ENCODE peak calls at places on chromosomes 11 and 22, in four cellular contexts. Q is lower lobe of right lung, B is GM23338, V is heart right ventricle. I is an unnamed sample.

GRCh38 chr11:129785383-129786111 is 30.1 kb upstream of the TMEM45B start:
- DNase-seq in Q (no peak), B (peak; percentile 39), V (no peak), I (no peak)

GRCh38 chr11:120432056-120433018 is 79.2 kb upstream of the GRIK4 start:
- DNase-seq in Q (no peak), B (no peak), V (no peak), I (no peak)

GRCh38 chr22:36528336-36528735 is 630 bp downstream of the EIF3D start:
- DNase-seq in Q (no peak), B (no peak), V (no peak), I (no peak)

GRCh38 chr11:76234704-76235232 is 28.5 kb upstream of the WNT11 start:
- DNase-seq in Q (peak; percentile 62), B (no peak), V (peak; percentile 56), I (peak; percentile 84)

GRCh38 chr22:26239561-26239960 is 70.3 kb downstream of the SEZ6L start:
- DNase-seq in Q (no peak), B (no peak), V (no peak), I (no peak)

GRCh38 chr11:112277937-112278336 is 17.3 kb upstream of the PLET1 start:
- DNase-seq in Q (no peak), B (no peak), V (no peak), I (no peak)

GRCh38 chr22:43521716-43522115 is 109.9 kb downstream of the MPPED1 start:
- DNase-seq in Q (peak; percentile 8), B (no peak), V (no peak), I (no peak)

GRCh38 chr11:28400236-28401100 is 292.3 kb downstream of the METTL15 start:
- DNase-seq in Q (no peak), B (no peak), V (no peak), I (no peak)

GRCh38 chr11:103601230-103601846 is 435.1 kb upstream of the DDI1 start:
- DNase-seq in Q (no peak), B (peak; percentile 83), V (no peak), I (no peak)

GRCh38 chr22:31044262-31044861 is 36.8 kb upstream of the SMTN start:
- DNase-seq in Q (no peak), B (no peak), V (peak; percentile 77), I (peak; percentile 89)

GRCh38 chr11:130904380-130904779 is 11.9 kb downstream of the SNX19 start:
- DNase-seq in Q (no peak), B (peak; percentile 39), V (no peak), I (no peak)

GRCh38 chr11:46505741-46506485 is 87.9 kb downstream of the AMBRA1 start:
- DNase-seq in Q (no peak), B (no peak), V (no peak), I (no peak)

GRCh38 chr11:44505591-44506054 is 59.8 kb upstream of the CD82 start:
- DNase-seq in Q (no peak), B (no peak), V (no peak), I (no peak)

GRCh38 chr11:27678242-27678641 is 22.0 kb downstream of the BDNF start:
- DNase-seq in Q (no peak), B (no peak), V (no peak), I (no peak)

GRCh38 chr11:116707250-116707649 is 65.5 kb downstream of the BUD13 start:
- DNase-seq in Q (peak; percentile 57), B (peak; percentile 62), V (no peak), I (no peak)

GRCh38 chr22:21591695-21592094 is 24.2 kb downstream of the UBE2L3 start:
- DNase-seq in Q (peak; percentile 59), B (no peak), V (peak; percentile 56), I (no peak)

GRCh38 chr11:8773916-8774537 is 91.4 kb downstream of the RPL27A start:
- DNase-seq in Q (no peak), B (no peak), V (no peak), I (no peak)

GRCh38 chr22:37464181-37464580 is 22.0 kb downstream of the MFNG start:
- DNase-seq in Q (no peak), B (no peak), V (no peak), I (no peak)

GRCh38 chr22:38243007-38243775 is 29.6 kb downstream of the TMEM184B start:
- DNase-seq in Q (no peak), B (no peak), V (no peak), I (no peak)

GRCh38 chr11:67504023-67504949 is 877 bp downstream of the PITPNM1 start:
- DNase-seq in Q (no peak), B (peak; percentile 42), V (peak; percentile 44), I (peak; percentile 83)

GRCh38 chr22:46009730-46010129 is 32.8 kb upstream of the WNT7B start:
- DNase-seq in Q (peak; percentile 45), B (no peak), V (no peak), I (peak; percentile 55)

GRCh38 chr22:47588583-47588970 is 826.1 kb downstream of the TBC1D22A start:
- DNase-seq in Q (no peak), B (no peak), V (no peak), I (no peak)

GRCh38 chr11:68216171-68216938 is 3.3 kb upstream of the KMT5B start:
- DNase-seq in Q (no peak), B (no peak), V (peak; percentile 56), I (peak; percentile 68)

GRCh38 chr11:32870676-32871075 is 21.9 kb upstream of the QSER1 start:
- DNase-seq in Q (no peak), B (peak; percentile 82), V (peak; percentile 17), I (no peak)

GRCh38 chr22:47196881-47197701 is 434.6 kb downstream of the TBC1D22A start:
- DNase-seq in Q (no peak), B (no peak), V (no peak), I (peak; percentile 55)

GRCh38 chr22:20299736-20300136 is 20.1 kb downstream of the DGCR6L start:
- DNase-seq in Q (peak; percentile 68), B (peak; percentile 58), V (no peak), I (no peak)

GRCh38 chr22:36465232-36466021 is 16.0 kb downstream of the TXN2 start:
- DNase-seq in Q (peak; percentile 84), B (no peak), V (peak; percentile 52), I (peak; percentile 95)

GRCh38 chr11:98561216-98561615 is 459.5 kb upstream of the CNTN5 start:
- DNase-seq in Q (no peak), B (peak; percentile 5), V (no peak), I (no peak)

GRCh38 chr11:36008576-36008975 is 64.7 kb downstream of the LDLRAD3 start:
- DNase-seq in Q (no peak), B (no peak), V (no peak), I (no peak)

GRCh38 chr11:63608353-63609345 is 5.6 kb downstream of the PLAAT3 start:
- DNase-seq in Q (no peak), B (no peak), V (no peak), I (no peak)

GRCh38 chr11:74025467-74026166 is 16.7 kb upstream of the UCP3 start:
- DNase-seq in Q (no peak), B (no peak), V (no peak), I (no peak)

GRCh38 chr11:128190312-128190711 is 397.0 kb downstream of the ETS1 start:
- DNase-seq in Q (no peak), B (no peak), V (no peak), I (no peak)

GRCh38 chr11:132646890-132647289 is 885.4 kb downstream of the OPCML start:
- DNase-seq in Q (no peak), B (peak; percentile 52), V (no peak), I (no peak)

GRCh38 chr11:131354251-131354701 is 16.1 kb upstream of the NTM start:
- DNase-seq in Q (no peak), B (peak; percentile 38), V (no peak), I (no peak)

GRCh38 chr11:124749920-124750319 is 2.1 kb downstream of the VSIG2 start:
- DNase-seq in Q (no peak), B (no peak), V (no peak), I (no peak)

GRCh38 chr11:124643605-124644425 is 21.2 kb downstream of the TBRG1 start:
- DNase-seq in Q (no peak), B (no peak), V (no peak), I (no peak)

DNA sequence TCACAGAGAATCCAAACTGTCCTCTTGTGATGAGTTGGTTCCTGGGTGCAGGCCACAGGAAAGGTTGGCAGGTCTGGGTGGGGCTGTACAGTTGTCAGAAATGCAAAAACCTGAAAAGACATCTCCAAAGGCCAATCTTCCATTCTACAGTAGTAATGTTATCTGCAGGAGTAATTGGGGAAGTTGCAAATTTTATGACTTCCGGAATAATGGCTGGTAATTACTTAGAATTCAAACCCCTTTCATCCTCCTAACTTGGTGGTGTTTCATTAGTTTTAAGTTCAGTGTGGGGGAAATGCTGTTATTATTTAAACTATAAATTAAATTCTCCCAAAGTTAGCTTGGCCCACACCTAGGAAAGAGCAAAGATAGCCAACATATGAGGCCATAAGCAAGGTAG is 64.7 kb upstream of the FAT3 start:
- DNase-seq in Q (no peak), B (no peak), V (no peak), I (no peak)
- H3K4me1 ChIP-seq in Q (peaks cover 8% of the 10 kb centered on the region), B (peaks cover 2% of the 10 kb centered on the region), V (no peaks in the 10 kb centered on the region), I (no peaks in the 10 kb centered on the region)

DNA sequence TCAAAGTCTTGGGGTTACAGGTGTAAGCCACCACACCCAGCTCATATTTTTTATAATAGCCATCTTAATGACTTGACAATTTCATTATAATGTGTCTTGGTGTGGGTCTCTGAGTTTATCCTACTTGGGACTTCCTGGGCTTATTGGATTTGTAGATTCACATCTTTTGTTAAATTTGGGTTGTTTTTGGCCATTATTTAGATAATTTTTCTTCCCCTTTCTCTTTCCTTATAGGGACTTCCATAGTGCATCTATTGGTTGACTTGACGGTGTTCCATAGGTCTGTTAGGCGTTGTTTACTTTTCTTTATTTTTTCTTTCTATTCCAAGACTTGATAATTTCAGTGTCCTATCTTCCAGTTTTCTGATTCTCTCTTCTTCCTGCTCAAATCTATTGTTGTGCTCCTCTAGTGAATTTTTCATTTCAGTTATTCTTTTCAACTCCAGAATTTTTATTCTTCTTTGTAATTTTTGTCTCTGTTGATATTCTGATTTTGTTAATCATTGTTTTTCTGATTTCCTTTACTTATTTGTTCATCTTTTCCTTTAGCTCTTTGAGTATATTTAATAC is 45.6 kb downstream of the RRM1 start:
- DNase-seq in Q (no peak), B (no peak), V (no peak), I (no peak)
- H3K36me3 ChIP-seq in Q (peaks cover 32% of the 10 kb centered on the region), B (peaks cover 36% of the 10 kb centered on the region), V (peaks cover 43% of the 10 kb centered on the region), I (peaks cover 2% of the 10 kb centered on the region)

DNA sequence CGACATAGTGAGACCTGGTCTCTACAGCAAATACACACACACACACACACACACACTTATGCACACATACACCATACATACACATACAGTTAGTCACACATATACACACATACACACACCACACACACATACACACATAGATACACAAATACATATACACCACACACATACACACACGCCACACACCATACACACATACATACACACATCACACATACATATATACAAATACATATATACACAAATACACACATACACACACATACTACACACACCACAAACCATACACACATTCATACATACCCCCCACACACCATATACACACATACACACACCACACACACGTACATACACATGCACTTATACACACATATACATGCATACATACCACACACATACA is 57.7 kb downstream of the MICAL2 start:
- DNase-seq in Q (no peak), B (no peak), V (no peak), I (no peak)
- H3K4me1 ChIP-seq in Q (peaks cover 39% of the 10 kb centered on the region), B (no peaks in the 10 kb centered on the region), V (peaks cover 80% of the 10 kb centered on the region), I (no peaks in the 10 kb centered on the region)

DNA sequence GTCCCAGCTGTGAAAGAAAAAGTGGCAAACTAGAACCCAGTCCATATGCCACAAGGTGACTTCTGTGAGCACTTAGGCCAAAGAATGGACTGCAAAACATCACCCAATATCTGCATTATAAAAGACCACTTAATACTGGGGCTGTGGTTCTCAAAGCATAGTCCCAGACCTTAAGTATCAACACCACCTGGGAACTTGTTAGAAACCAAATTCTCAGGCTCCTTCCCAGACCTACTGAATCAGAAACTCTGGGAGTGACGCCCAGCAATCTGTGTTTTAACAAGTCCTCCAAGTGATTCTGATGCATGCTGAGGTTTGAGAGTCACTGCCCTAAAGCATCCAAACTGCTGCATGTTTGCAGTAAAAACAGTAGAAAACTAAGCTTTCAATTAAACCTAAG is 81.3 kb downstream of the SERGEF start:
- DNase-seq in Q (no peak), B (peak; percentile 80), V (no peak), I (no peak)
- H3K36me3 ChIP-seq in Q (no peaks in the 10 kb centered on the region), B (no peaks in the 10 kb centered on the region), V (no peaks in the 10 kb centered on the region), I (no peaks in the 10 kb centered on the region)

I was measured in kidney.